ENCODE peak calls at places on chromosomes 11 and 22, in eight cellular contexts. B is vagina; C is substantia nigra; K is CD8-positive, alpha-beta T cell; X is colonic mucosa; L is heart right ventricle; M is WERI-Rb-1; N is brain microvascular endothelial cell. W is an unnamed sample.

GRCh38 chr11:56497010-56497409 is 5.8 kb upstream of the OR5M8 start:
- DNase-seq in B (no peak), C (no peak), K (no peak), X (no peak), L (no peak), M (no peak), N (no peak), W (no peak)

GRCh38 chr11:103279821-103280220 is 170.6 kb downstream of the DYNC2H1 start:
- DNase-seq in B (no peak), C (no peak), K (no peak), X (no peak), L (no peak), M (no peak), N (no peak), W (no peak)

GRCh38 chr11:72260574-72260973 is 16.6 kb upstream of the PHOX2A start:
- DNase-seq in B (no peak), C (no peak), K (no peak), X (no peak), L (no peak), M (no peak), N (no peak), W (no peak)

GRCh38 chr11:106644824-106645223 is 373.5 kb downstream of the GUCY1A2 start:
- DNase-seq in B (no peak), C (no peak), K (no peak), X (no peak), L (no peak), M (no peak), N (peak), W (no peak)

GRCh38 chr11:108170191-108170590 is 48.8 kb downstream of the ACAT1 start:
- DNase-seq in B (no peak), C (no peak), K (no peak), X (no peak), L (no peak), M (no peak), N (no peak), W (no peak)

GRCh38 chr11:66882540-66882939 is 25.7 kb downstream of the LRFN4 start:
- DNase-seq in B (no peak), C (peak), K (no peak), X (no peak), L (no peak), M (no peak), N (no peak), W (peak)

GRCh38 chr11:115170133-115170815 is 333.9 kb downstream of the CADM1 start:
- DNase-seq in B (peak), C (no peak), K (no peak), X (peak), L (no peak), M (peak), N (peak), W (no peak)

GRCh38 chr22:36352775-36353507 is 34.8 kb downstream of the MYH9 start:
- DNase-seq in B (no peak), C (no peak), K (no peak), X (no peak), L (peak), M (no peak), N (peak), W (peak)

GRCh38 chr11:65290448-65291165 is 24.1 kb upstream of the CDC42EP2 start:
- DNase-seq in B (no peak), C (peak), K (no peak), X (peak), L (peak), M (no peak), N (peak), W (no peak)

GRCh38 chr11:125062931-125063428 is at the start of gene SLC37A2:
- DNase-seq in B (no peak), C (peak), K (peak), X (peak), L (peak), M (peak), N (peak), W (peak)

GRCh38 chr22:48152916-48153315 is 1390.5 kb downstream of the TBC1D22A start:
- DNase-seq in B (no peak), C (no peak), K (no peak), X (no peak), L (no peak), M (no peak), N (no peak), W (no peak)
- H3K27ac ChIP-seq in B (no peak), C (no peak), K (no peak), X (no peak), L (no peak), M (no peak), N (no peak), W (no peak)

DNA sequence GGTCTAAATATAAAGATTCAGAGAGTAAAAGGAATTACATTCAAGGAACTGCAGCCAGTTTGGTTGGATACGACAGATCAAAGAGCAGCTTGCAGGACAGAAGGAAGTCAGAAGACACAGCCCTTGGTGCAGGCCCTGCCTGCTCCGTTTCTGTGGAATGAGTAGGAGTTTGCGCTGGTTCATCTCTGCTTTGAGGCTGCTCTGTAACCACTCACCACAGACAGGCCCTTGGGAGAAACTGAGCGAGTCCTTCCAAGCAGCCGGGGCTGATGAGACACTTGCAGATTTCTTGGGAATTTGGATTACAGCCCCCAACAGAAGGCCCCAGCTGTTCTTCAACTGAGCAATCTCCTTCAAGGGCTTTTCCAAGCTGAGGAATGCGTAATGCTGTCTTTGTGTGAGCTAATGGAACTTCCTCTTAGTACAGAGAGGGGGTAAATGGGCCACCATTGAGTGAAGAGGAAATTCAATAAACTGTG is 16.4 kb downstream of the IL10RA start:
- DNase-seq in B (no peak), C (no peak), K (no peak), X (peak), L (no peak), M (no peak), N (no peak), W (no peak)
- H3K27ac ChIP-seq in B (peak), C (no peak), K (peak), X (peak), L (peak), M (no peak), N (no peak), W (no peak)

GRCh38 chr11:3877252-3878035 is 22.0 kb downstream of the STIM1 start:
- DNase-seq in B (no peak), C (no peak), K (no peak), X (no peak), L (no peak), M (no peak), N (no peak), W (no peak)

GRCh38 chr11:3879216-3879966 is 23.9 kb downstream of the STIM1 start:
- DNase-seq in B (no peak), C (no peak), K (no peak), X (no peak), L (no peak), M (no peak), N (no peak), W (no peak)

GRCh38 chr11:3880724-3881123 is 25.3 kb downstream of the STIM1 start:
- DNase-seq in B (no peak), C (no peak), K (no peak), X (no peak), L (no peak), M (no peak), N (peak), W (no peak)

GRCh38 chr11:3878036-3878584 is 22.6 kb downstream of the STIM1 start:
- DNase-seq in B (no peak), C (no peak), K (no peak), X (no peak), L (no peak), M (no peak), N (no peak), W (no peak)

DNA sequence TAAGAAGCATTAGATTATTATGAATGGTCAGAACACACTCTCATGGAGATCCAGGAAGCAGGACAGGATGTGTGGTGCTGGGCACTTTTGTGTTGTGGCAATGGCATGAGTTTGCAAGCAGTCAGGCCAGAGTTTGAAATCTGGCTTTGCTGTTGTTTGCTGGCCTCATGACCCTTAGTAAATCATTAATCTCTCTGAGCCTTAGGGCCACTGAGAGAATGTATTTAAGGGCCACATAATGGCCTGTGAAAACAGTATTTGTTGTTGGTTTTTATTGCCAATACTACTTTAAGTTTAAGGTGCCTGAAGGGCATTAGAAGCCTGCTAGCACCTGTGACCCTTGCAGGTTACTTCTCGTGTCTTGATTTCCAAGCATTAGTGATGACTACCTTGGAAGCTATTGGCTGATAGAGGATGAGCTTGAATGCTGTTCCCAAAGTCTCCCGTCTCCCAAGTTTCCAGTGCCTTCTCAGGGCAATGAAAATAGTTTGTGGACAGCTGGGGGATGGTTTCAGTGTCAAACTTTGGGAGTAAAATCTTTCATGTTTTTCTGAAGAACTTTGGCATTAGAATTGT is 24.6 kb downstream of the STIM1 start:
- DNase-seq in B (no peak), C (no peak), K (no peak), X (peak), L (no peak), M (no peak), N (no peak), W (no peak)
- H3K27ac ChIP-seq in B (peak), C (no peak), K (no peak), X (peak), L (peak), M (no peak), N (no peak), W (no peak)

DNA sequence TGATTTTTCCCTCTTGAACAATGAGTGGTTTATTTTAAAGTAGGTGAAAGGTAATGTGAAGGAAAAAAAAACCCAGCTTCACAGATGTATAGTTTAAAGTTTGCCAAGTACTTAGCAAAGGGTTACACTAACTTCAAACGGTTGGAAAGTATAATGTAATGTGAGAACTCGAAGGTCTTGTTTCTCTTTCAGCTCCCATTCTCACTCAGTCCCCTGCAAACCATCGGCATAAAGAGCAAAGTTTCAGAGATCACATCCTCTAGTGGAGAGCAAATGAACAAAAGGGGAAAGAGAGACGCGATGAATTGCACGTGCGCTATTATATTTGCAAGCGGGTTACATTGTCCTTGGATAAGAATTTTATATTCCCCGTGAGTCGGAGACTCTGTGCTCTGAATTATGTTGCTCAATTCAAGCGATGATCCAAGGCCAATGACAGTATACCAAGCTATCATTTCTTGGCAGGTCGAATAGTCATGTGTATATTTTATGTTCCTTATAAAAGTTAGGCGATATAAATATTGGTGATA is 37.6 kb upstream of the BIRC3 start:
- DNase-seq in B (no peak), C (no peak), K (no peak), X (peak), L (no peak), M (no peak), N (peak), W (peak)
- H3K27ac ChIP-seq in B (peak), C (no peak), K (no peak), X (peak), L (no peak), M (no peak), N (no peak), W (peak)

GRCh38 chr11:32893947-32894827 is 1.6 kb downstream of the QSER1 start:
- DNase-seq in B (no peak), C (peak), K (no peak), X (peak), L (no peak), M (peak), N (peak), W (peak)
- H3K27ac ChIP-seq in B (peak), C (peak), K (peak), X (peak), L (peak), M (peak), N (peak), W (peak)

DNA sequence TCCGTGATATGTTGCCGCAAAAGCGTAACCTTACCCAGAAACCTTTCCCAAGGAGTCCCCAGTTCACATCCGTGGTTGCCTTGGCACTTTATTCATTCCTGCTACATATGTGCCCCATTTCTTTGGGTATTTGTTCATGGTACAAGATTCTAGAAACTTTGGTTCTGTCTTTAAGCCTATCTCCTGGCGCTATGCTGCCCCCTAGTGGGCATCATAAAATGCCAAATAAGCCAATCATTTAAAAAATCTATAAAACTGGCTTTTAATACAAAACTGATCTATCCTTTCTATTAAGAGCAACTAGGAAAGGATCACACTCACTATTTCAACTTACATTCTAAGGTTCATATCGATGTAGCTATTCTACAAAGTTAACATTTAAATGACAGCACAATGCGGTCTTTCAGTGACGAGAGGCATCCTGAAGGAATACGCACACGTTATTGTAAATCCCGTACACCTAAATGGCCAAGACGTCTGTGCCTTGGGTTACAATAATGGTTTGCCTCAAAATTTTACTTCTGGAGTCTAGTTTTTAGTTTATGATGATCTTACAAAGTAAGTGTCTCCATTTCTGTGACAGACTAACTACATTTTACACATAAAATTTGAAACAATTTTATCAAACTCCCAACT is 16.2 kb downstream of the PIWIL3 start:
- DNase-seq in B (no peak), C (peak), K (peak), X (peak), L (peak), M (peak), N (peak), W (peak)
- H3K27ac ChIP-seq in B (no peak), C (no peak), K (no peak), X (no peak), L (no peak), M (no peak), N (no peak), W (no peak)

GRCh38 chr22:19933328-19934241 is 8.0 kb upstream of the COMT start:
- DNase-seq in B (no peak), C (no peak), K (no peak), X (no peak), L (no peak), M (no peak), N (no peak), W (no peak)
- H3K27ac ChIP-seq in B (no peak), C (no peak), K (no peak), X (no peak), L (no peak), M (no peak), N (no peak), W (peak)

GRCh38 chr11:12075822-12076821 is 34.3 kb upstream of the MICAL2 start:
- DNase-seq in B (no peak), C (peak), K (no peak), X (no peak), L (no peak), M (no peak), N (peak), W (no peak)

GRCh38 chr11:12076840-12077534 is 33.4 kb upstream of the MICAL2 start:
- DNase-seq in B (no peak), C (no peak), K (no peak), X (no peak), L (no peak), M (no peak), N (no peak), W (no peak)

GRCh38 chr11:12083380-12083779 is 27.0 kb upstream of the MICAL2 start:
- DNase-seq in B (no peak), C (no peak), K (no peak), X (no peak), L (no peak), M (peak), N (no peak), W (no peak)

GRCh38 chr11:12077535-12078280 is 32.7 kb upstream of the MICAL2 start:
- DNase-seq in B (no peak), C (peak), K (no peak), X (no peak), L (no peak), M (no peak), N (no peak), W (no peak)

DNA sequence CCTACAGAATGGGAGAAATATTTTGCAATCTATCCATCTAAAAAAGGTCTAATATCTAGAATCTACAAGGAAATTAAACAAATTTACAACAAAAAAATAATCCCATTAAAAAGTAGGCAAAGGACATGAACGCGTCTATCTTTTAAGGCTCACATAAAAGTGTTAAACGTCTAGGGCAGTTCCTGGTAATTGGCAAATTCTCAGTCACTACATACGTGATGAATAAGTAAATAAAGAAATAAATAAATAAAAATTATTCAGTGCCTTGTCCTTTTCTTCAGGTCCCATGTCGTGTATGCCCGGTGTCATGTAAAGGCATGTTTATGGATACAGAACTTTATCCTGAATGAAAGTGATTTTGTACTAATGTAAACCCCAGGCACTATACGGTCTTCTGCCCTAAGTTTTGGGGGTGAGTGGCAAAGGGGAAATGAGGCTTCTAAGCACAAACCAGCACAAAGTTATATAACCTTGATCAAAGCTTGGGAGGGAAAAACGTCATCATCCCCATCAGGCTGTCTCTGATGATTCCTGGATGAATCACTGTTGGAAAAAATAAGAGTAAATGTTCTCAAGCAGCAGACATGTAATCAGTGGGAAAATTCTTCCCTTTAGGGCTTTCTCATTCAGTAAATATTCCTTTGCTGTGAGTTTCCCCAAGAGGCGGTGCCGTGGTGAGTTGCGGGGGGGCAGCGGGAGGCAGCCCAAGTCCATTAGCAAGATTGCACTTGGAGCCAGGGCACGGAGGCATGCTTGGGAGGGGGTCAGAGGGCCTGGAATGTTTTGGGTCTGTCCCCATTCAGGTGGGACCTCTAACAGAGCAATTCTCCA is 30.4 kb upstream of the MICAL2 start:
- DNase-seq in B (no peak), C (no peak), K (no peak), X (no peak), L (peak), M (no peak), N (peak), W (no peak)
- H3K27ac ChIP-seq in B (peak), C (no peak), K (no peak), X (peak), L (peak), M (no peak), N (peak), W (peak)

GRCh38 chr11:126072821-126073594 is 10.3 kb upstream of the CDON start:
- DNase-seq in B (no peak), C (no peak), K (no peak), X (no peak), L (no peak), M (no peak), N (no peak), W (no peak)

GRCh38 chr11:126076641-126077040 is 14.0 kb upstream of the CDON start:
- DNase-seq in B (no peak), C (no peak), K (no peak), X (no peak), L (no peak), M (no peak), N (no peak), W (no peak)

GRCh38 chr11:126072141-126072741 is 9.6 kb upstream of the CDON start:
- DNase-seq in B (no peak), C (no peak), K (no peak), X (no peak), L (no peak), M (no peak), N (no peak), W (peak)
- H3K27ac ChIP-seq in B (no peak), C (no peak), K (no peak), X (no peak), L (no peak), M (no peak), N (no peak), W (no peak)